ENCODE peak calls at places on chromosome 1, in four cellular contexts. A is GM12878, J is H1, C is HepG2. H is an unnamed sample.

GRCh38 chr1:3783651-3784474 is 11.3 kb downstream of the SMIM1 start:
- DNase-seq in A (no peak), J (no peak), C (no peak), H (no peak)

GRCh38 chr1:86389315-86389714 is 6.8 kb downstream of the ODF2L start:
- DNase-seq in A (peak), J (no peak), C (no peak), H (no peak)

GRCh38 chr1:206579747-206580437 is 32.4 kb downstream of the EIF2D start:
- DNase-seq in A (peak), J (no peak), C (no peak), H (no peak)

GRCh38 chr1:160830321-160831153 is 32.1 kb downstream of the CD244 start:
- DNase-seq in A (no peak), J (no peak), C (peak), H (peak)

GRCh38 chr1:228166170-228166936 is 749 bp downstream of the IBA57 start:
- DNase-seq in A (no peak), J (no peak), C (peak), H (peak)

GRCh38 chr1:44543064-44543815 is 131.0 kb downstream of the TMEM53 start:
- DNase-seq in A (no peak), J (peak), C (no peak), H (peak)

GRCh38 chr1:205353612-205354011 is 3.1 kb downstream of the KLHDC8A start:
- DNase-seq in A (no peak), J (no peak), C (no peak), H (no peak)

GRCh38 chr1:8359617-8360481 is 41.9 kb downstream of the SLC45A1 start:
- DNase-seq in A (no peak), J (no peak), C (no peak), H (no peak)

GRCh38 chr1:31995263-31995662 is 18.4 kb upstream of the KHDRBS1 start:
- DNase-seq in A (no peak), J (no peak), C (no peak), H (no peak)

GRCh38 chr1:48616710-48617109 is 144.7 kb upstream of the SPATA6 start:
- DNase-seq in A (no peak), J (no peak), C (no peak), H (no peak)

GRCh38 chr1:210438928-210439841 is 110.5 kb downstream of the HHAT start:
- DNase-seq in A (no peak), J (no peak), C (no peak), H (no peak)

GRCh38 chr1:66752000-66752592 is at the start of gene DYNLT5:
- DNase-seq in A (no peak), J (no peak), C (no peak), H (no peak)

GRCh38 chr1:160371691-160372208 is 4.9 kb downstream of the NHLH1 start:
- DNase-seq in A (no peak), J (no peak), C (no peak), H (no peak)

GRCh38 chr1:12539705-12540579 is 78.1 kb downstream of the DHRS3 start:
- DNase-seq in A (no peak), J (no peak), C (peak), H (no peak)

GRCh38 chr1:106344494-106344893 is 712.0 kb upstream of the PRMT6 start:
- DNase-seq in A (no peak), J (no peak), C (no peak), H (no peak)

GRCh38 chr1:9726905-9727595 is 75.5 kb downstream of the PIK3CD start:
- DNase-seq in A (no peak), J (no peak), C (no peak), H (no peak)

GRCh38 chr1:50681931-50682330 is 258.7 kb upstream of the DMRTA2 start:
- DNase-seq in A (no peak), J (no peak), C (no peak), H (no peak)

GRCh38 chr1:111656093-111657017 is 36.8 kb downstream of the RAP1A start:
- DNase-seq in A (no peak), J (no peak), C (peak), H (peak)

GRCh38 chr1:15083578-15083977 is 70.0 kb upstream of the TMEM51 start:
- DNase-seq in A (no peak), J (no peak), C (no peak), H (no peak)

GRCh38 chr1:229792576-229792975 is 166.5 kb downstream of the URB2 start:
- DNase-seq in A (no peak), J (no peak), C (no peak), H (no peak)

GRCh38 chr1:119298687-119299086 is 69.9 kb upstream of the HAO2 start:
- DNase-seq in A (no peak), J (no peak), C (peak), H (no peak)

GRCh38 chr1:245751671-245752070 is 596.9 kb downstream of the KIF26B start:
- DNase-seq in A (no peak), J (no peak), C (no peak), H (peak)

GRCh38 chr1:97640677-97641076 is 280.2 kb downstream of the DPYD start:
- DNase-seq in A (no peak), J (no peak), C (no peak), H (no peak)

GRCh38 chr1:151133339-151133761 is 13.1 kb downstream of the SEMA6C start:
- DNase-seq in A (no peak), J (no peak), C (no peak), H (peak)

GRCh38 chr1:173056355-173056754 is 5.6 kb upstream of the TNFSF18 start:
- DNase-seq in A (no peak), J (no peak), C (no peak), H (no peak)

GRCh38 chr1:53121319-53122172 is 20.9 kb downstream of the SLC1A7 start:
- DNase-seq in A (no peak), J (no peak), C (peak), H (peak)

GRCh38 chr1:182795563-182796228 is 6.1 kb downstream of the NPL start:
- DNase-seq in A (no peak), J (no peak), C (no peak), H (no peak)

GRCh38 chr1:65149753-65150463 is 1.9 kb downstream of the AK4 start:
- DNase-seq in A (no peak), J (no peak), C (no peak), H (no peak)

GRCh38 chr1:58816747-58817221 is 32.9 kb upstream of the JUN start:
- DNase-seq in A (no peak), J (no peak), C (no peak), H (no peak)

GRCh38 chr1:36384542-36385409 is 948 bp downstream of the STK40 start:
- DNase-seq in A (no peak), J (no peak), C (peak), H (peak)

GRCh38 chr1:101995984-101996731 is 568 bp downstream of the OLFM3 start:
- DNase-seq in A (no peak), J (no peak), C (no peak), H (peak)

GRCh38 chr1:228547464-228547792 is 60.2 kb downstream of the RNF187 start:
- DNase-seq in A (no peak), J (no peak), C (no peak), H (no peak)

GRCh38 chr1:202968895-202969295 is 1.8 kb upstream of the CYB5R1 start:
- DNase-seq in A (peak), J (no peak), C (peak), H (peak)

GRCh38 chr1:200550367-200550766 is 70.2 kb downstream of the KIF14 start:
- DNase-seq in A (no peak), J (no peak), C (no peak), H (no peak)

GRCh38 chr1:191016765-191017164 is 539.1 kb upstream of the BRINP3 start:
- DNase-seq in A (no peak), J (no peak), C (no peak), H (no peak)

GRCh38 chr1:17875171-17875881 is 120.2 kb downstream of the ACTL8 start:
- DNase-seq in A (no peak), J (no peak), C (no peak), H (no peak)

GRCh38 chr1:17875882-17876280 is 120.7 kb downstream of the ACTL8 start:
- DNase-seq in A (no peak), J (no peak), C (no peak), H (no peak)

GRCh38 chr1:17874231-17874630 is 119.1 kb downstream of the ACTL8 start:
- DNase-seq in A (no peak), J (no peak), C (no peak), H (no peak)

GRCh38 chr1:17873007-17873675 is 118.0 kb downstream of the ACTL8 start:
- DNase-seq in A (no peak), J (no peak), C (no peak), H (no peak)

GRCh38 chr1:17874665-17875064 is 119.5 kb downstream of the ACTL8 start:
- DNase-seq in A (no peak), J (no peak), C (no peak), H (no peak)
- TF ChIP-seq TCF12 in A (no peak), J (no peak), C (no peak), H (no peak)

GRCh38 chr1:154493276-154493675 is 8.7 kb upstream of the TDRD10 start:
- DNase-seq in A (no peak), J (no peak), C (no peak), H (peak)

GRCh38 chr1:154490327-154490726 is 11.7 kb upstream of the TDRD10 start:
- DNase-seq in A (no peak), J (no peak), C (no peak), H (no peak)

GRCh38 chr1:154489863-154490262 is 12.2 kb upstream of the TDRD10 start:
- DNase-seq in A (no peak), J (no peak), C (no peak), H (no peak)

GRCh38 chr1:154488942-154489341 is 13.1 kb upstream of the TDRD10 start:
- DNase-seq in A (no peak), J (no peak), C (no peak), H (no peak)

DNA sequence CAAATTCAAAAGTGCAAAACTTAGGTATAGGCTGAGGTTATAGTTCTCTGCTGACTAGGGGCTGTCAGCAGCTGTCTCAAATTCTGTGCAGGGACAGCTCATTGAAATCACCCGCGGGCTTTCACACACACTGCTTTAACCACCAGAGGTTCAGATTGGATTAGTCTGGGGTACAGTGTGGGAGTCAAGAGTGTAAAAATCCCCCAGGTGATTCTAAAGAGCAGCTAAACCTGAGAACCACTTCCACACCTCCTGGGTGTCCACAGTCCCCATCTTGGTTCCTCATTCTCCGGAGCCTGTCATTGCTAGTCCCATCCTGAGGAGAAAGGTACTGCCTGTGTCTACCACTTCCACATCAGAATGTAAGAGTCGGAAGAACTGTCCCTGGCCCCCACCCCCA is 9.9 kb upstream of the TDRD10 start:
- DNase-seq in A (peak), J (no peak), C (no peak), H (no peak)
- TF ChIP-seq CHD2 in A (no peak), J (no peak), C (no peak), H (no peak)

GRCh38 chr1:84478876-84479868 is at the start of gene RPF1:
- DNase-seq in A (peak), J (peak), C (peak), H (peak)

GRCh38 chr1:84481317-84481716 is 2.3 kb downstream of the RPF1 start:
- DNase-seq in A (no peak), J (no peak), C (no peak), H (no peak)

GRCh38 chr1:84479998-84480397 is 932 bp downstream of the RPF1 start:
- DNase-seq in A (no peak), J (no peak), C (no peak), H (peak)

GRCh38 chr1:84480658-84481057 is 1.6 kb downstream of the RPF1 start:
- DNase-seq in A (no peak), J (no peak), C (no peak), H (no peak)

GRCh38 chr1:84476225-84476624 is 2.8 kb upstream of the RPF1 start:
- DNase-seq in A (no peak), J (no peak), C (no peak), H (no peak)
- TF ChIP-seq TCF12 in A (no peak), J (no peak), C (no peak), H (no peak)

GRCh38 chr1:26237230-26237966 is 3.4 kb downstream of the CEP85 start:
- DNase-seq in A (no peak), J (no peak), C (no peak), H (no peak)
- TF ChIP-seq CHD2 in A (no peak), J (no peak), C (no peak), H (no peak)

GRCh38 chr1:159009704-159010361 is at the start of gene IFI16:
- DNase-seq in A (peak), J (no peak), C (no peak), H (no peak)
- TF ChIP-seq TCF12 in A (no peak), J (no peak), C (no peak), H (peak)